ENCODE peak calls at places on chromosomes 4 and X, in eight cellular contexts. One of them, this sample, is unnamed.

GRCh38 chr4:73299548-73300280 is 41.1 kb upstream of the ANKRD17 start:
- DNase-seq in mesendoderm: no peak
- DNase-seq in dorsolateral prefrontal cortex: no peak
- DNase-seq in IMR-90: no peak
- DNase-seq in heart right ventricle: no peak
- DNase-seq in ovary: no peak
- DNase-seq in RWPE1: no peak
- DNase-seq in right atrium auricular region: no peak
- DNase-seq in this sample: peak

GRCh38 chr4:39808231-39808749 is 110.4 kb downstream of the UBE2K start:
- DNase-seq in ovary: no peak
- DNase-seq in dorsolateral prefrontal cortex: no peak
- DNase-seq in IMR-90: no peak
- DNase-seq in RWPE1: no peak
- DNase-seq in heart right ventricle: no peak
- DNase-seq in mesendoderm: no peak
- DNase-seq in right atrium auricular region: no peak
- DNase-seq in this sample: no peak

GRCh38 chrX:121146059-121146628 is 98.7 kb downstream of the GLUD2 start:
- DNase-seq in right atrium auricular region: no peak
- DNase-seq in heart right ventricle: no peak
- DNase-seq in dorsolateral prefrontal cortex: no peak
- DNase-seq in IMR-90: no peak
- DNase-seq in ovary: no peak
- DNase-seq in mesendoderm: no peak
- DNase-seq in RWPE1: no peak
- DNase-seq in this sample: no peak

GRCh38 chrX:151279161-151279560 is 102.8 kb downstream of the GPR50 start:
- DNase-seq in ovary: no peak
- DNase-seq in dorsolateral prefrontal cortex: no peak
- DNase-seq in IMR-90: no peak
- DNase-seq in mesendoderm: no peak
- DNase-seq in right atrium auricular region: no peak
- DNase-seq in heart right ventricle: no peak
- DNase-seq in RWPE1: no peak
- DNase-seq in this sample: no peak

GRCh38 chr4:162239992-162240769 is 76.4 kb upstream of the FSTL5 start:
- DNase-seq in right atrium auricular region: no peak
- DNase-seq in ovary: no peak
- DNase-seq in heart right ventricle: no peak
- DNase-seq in mesendoderm: no peak
- DNase-seq in RWPE1: no peak
- DNase-seq in IMR-90: no peak
- DNase-seq in dorsolateral prefrontal cortex: no peak
- DNase-seq in this sample: no peak

GRCh38 chr4:37601527-37601926 is 84.6 kb downstream of the RELL1 start:
- DNase-seq in RWPE1: no peak
- DNase-seq in right atrium auricular region: no peak
- DNase-seq in mesendoderm: no peak
- DNase-seq in IMR-90: peak
- DNase-seq in ovary: no peak
- DNase-seq in dorsolateral prefrontal cortex: no peak
- DNase-seq in heart right ventricle: no peak
- DNase-seq in this sample: no peak

GRCh38 chr4:40909363-40909876 is 159.7 kb downstream of the NSUN7 start:
- DNase-seq in ovary: no peak
- DNase-seq in RWPE1: peak
- DNase-seq in mesendoderm: no peak
- DNase-seq in dorsolateral prefrontal cortex: no peak
- DNase-seq in right atrium auricular region: no peak
- DNase-seq in heart right ventricle: no peak
- DNase-seq in IMR-90: peak
- DNase-seq in this sample: no peak

GRCh38 chr4:140098481-140099132 is 55.4 kb downstream of the MAML3 start:
- DNase-seq in IMR-90: peak
- DNase-seq in dorsolateral prefrontal cortex: no peak
- DNase-seq in heart right ventricle: no peak
- DNase-seq in RWPE1: peak
- DNase-seq in right atrium auricular region: no peak
- DNase-seq in mesendoderm: no peak
- DNase-seq in ovary: no peak
- DNase-seq in this sample: no peak

GRCh38 chr4:38601244-38601915 is 62.6 kb upstream of the KLF3 start:
- DNase-seq in dorsolateral prefrontal cortex: no peak
- DNase-seq in right atrium auricular region: peak
- DNase-seq in heart right ventricle: no peak
- DNase-seq in IMR-90: peak
- DNase-seq in mesendoderm: no peak
- DNase-seq in RWPE1: no peak
- DNase-seq in ovary: no peak
- DNase-seq in this sample: no peak

GRCh38 chrX:39726810-39727209 is 370.9 kb downstream of the BCOR start:
- DNase-seq in mesendoderm: peak
- DNase-seq in RWPE1: no peak
- DNase-seq in ovary: peak
- DNase-seq in IMR-90: peak
- DNase-seq in dorsolateral prefrontal cortex: no peak
- DNase-seq in right atrium auricular region: no peak
- DNase-seq in heart right ventricle: peak
- DNase-seq in this sample: peak

GRCh38 chr4:32010221-32010620 is 1290.1 kb downstream of the PCDH7 start:
- DNase-seq in heart right ventricle: no peak
- DNase-seq in mesendoderm: peak
- DNase-seq in ovary: no peak
- DNase-seq in dorsolateral prefrontal cortex: no peak
- DNase-seq in RWPE1: no peak
- DNase-seq in right atrium auricular region: no peak
- DNase-seq in IMR-90: no peak
- DNase-seq in this sample: no peak

GRCh38 chr4:109206610-109207009 is 95.8 kb downstream of the COL25A1 start:
- DNase-seq in ovary: no peak
- DNase-seq in dorsolateral prefrontal cortex: no peak
- DNase-seq in IMR-90: no peak
- DNase-seq in right atrium auricular region: no peak
- DNase-seq in heart right ventricle: no peak
- DNase-seq in RWPE1: no peak
- DNase-seq in mesendoderm: peak
- DNase-seq in this sample: no peak

GRCh38 chrX:152632445-152633097 is 5.1 kb upstream of the GABRQ start:
- DNase-seq in IMR-90: peak
- DNase-seq in right atrium auricular region: no peak
- DNase-seq in mesendoderm: peak
- DNase-seq in ovary: no peak
- DNase-seq in heart right ventricle: peak
- DNase-seq in RWPE1: peak
- DNase-seq in dorsolateral prefrontal cortex: peak
- DNase-seq in this sample: no peak

GRCh38 chrX:4754878-4755604 is 1041.6 kb upstream of the PRKX start:
- DNase-seq in dorsolateral prefrontal cortex: no peak
- DNase-seq in IMR-90: no peak
- DNase-seq in heart right ventricle: no peak
- DNase-seq in mesendoderm: no peak
- DNase-seq in RWPE1: no peak
- DNase-seq in ovary: no peak
- DNase-seq in right atrium auricular region: no peak
- DNase-seq in this sample: no peak

GRCh38 chr4:24611575-24611974 is 27.2 kb upstream of the DHX15 start:
- DNase-seq in mesendoderm: no peak
- DNase-seq in right atrium auricular region: no peak
- DNase-seq in RWPE1: no peak
- DNase-seq in ovary: no peak
- DNase-seq in IMR-90: no peak
- DNase-seq in heart right ventricle: no peak
- DNase-seq in dorsolateral prefrontal cortex: no peak
- DNase-seq in this sample: no peak

GRCh38 chr4:77560170-77560569 is 45.5 kb upstream of the CXCL13 start:
- DNase-seq in ovary: no peak
- DNase-seq in IMR-90: no peak
- DNase-seq in RWPE1: no peak
- DNase-seq in mesendoderm: no peak
- DNase-seq in right atrium auricular region: no peak
- DNase-seq in heart right ventricle: no peak
- DNase-seq in dorsolateral prefrontal cortex: no peak
- DNase-seq in this sample: no peak

GRCh38 chr4:153765836-153766235 is 6.0 kb upstream of the RNF175 start:
- DNase-seq in heart right ventricle: no peak
- DNase-seq in ovary: no peak
- DNase-seq in mesendoderm: no peak
- DNase-seq in dorsolateral prefrontal cortex: no peak
- DNase-seq in RWPE1: no peak
- DNase-seq in right atrium auricular region: no peak
- DNase-seq in IMR-90: no peak
- DNase-seq in this sample: no peak

GRCh38 chrX:118353081-118353850 is 7.4 kb downstream of the WDR44 start:
- DNase-seq in ovary: no peak
- DNase-seq in IMR-90: no peak
- DNase-seq in mesendoderm: peak
- DNase-seq in RWPE1: peak
- DNase-seq in dorsolateral prefrontal cortex: no peak
- DNase-seq in right atrium auricular region: no peak
- DNase-seq in heart right ventricle: no peak
- DNase-seq in this sample: no peak

GRCh38 chr4:127304356-127304755 is 328.4 kb upstream of the INTU start:
- DNase-seq in right atrium auricular region: no peak
- DNase-seq in ovary: no peak
- DNase-seq in heart right ventricle: no peak
- DNase-seq in IMR-90: peak
- DNase-seq in mesendoderm: no peak
- DNase-seq in RWPE1: no peak
- DNase-seq in dorsolateral prefrontal cortex: no peak
- DNase-seq in this sample: no peak

GRCh38 chr4:8201341-8201781 is 2.3 kb downstream of the SH3TC1 start:
- DNase-seq in IMR-90: no peak
- DNase-seq in right atrium auricular region: no peak
- DNase-seq in ovary: no peak
- DNase-seq in mesendoderm: no peak
- DNase-seq in RWPE1: no peak
- DNase-seq in heart right ventricle: no peak
- DNase-seq in dorsolateral prefrontal cortex: no peak
- DNase-seq in this sample: no peak
- H3K27ac ChIP-seq in IMR-90: no peak
- H3K27ac ChIP-seq in right atrium auricular region: no peak
- H3K27ac ChIP-seq in ovary: no peak
- H3K27ac ChIP-seq in mesendoderm: no peak
- H3K27ac ChIP-seq in RWPE1: peak
- H3K27ac ChIP-seq in heart right ventricle: no peak
- H3K27ac ChIP-seq in dorsolateral prefrontal cortex: peak
- H3K27ac ChIP-seq in this sample: peak

DNA sequence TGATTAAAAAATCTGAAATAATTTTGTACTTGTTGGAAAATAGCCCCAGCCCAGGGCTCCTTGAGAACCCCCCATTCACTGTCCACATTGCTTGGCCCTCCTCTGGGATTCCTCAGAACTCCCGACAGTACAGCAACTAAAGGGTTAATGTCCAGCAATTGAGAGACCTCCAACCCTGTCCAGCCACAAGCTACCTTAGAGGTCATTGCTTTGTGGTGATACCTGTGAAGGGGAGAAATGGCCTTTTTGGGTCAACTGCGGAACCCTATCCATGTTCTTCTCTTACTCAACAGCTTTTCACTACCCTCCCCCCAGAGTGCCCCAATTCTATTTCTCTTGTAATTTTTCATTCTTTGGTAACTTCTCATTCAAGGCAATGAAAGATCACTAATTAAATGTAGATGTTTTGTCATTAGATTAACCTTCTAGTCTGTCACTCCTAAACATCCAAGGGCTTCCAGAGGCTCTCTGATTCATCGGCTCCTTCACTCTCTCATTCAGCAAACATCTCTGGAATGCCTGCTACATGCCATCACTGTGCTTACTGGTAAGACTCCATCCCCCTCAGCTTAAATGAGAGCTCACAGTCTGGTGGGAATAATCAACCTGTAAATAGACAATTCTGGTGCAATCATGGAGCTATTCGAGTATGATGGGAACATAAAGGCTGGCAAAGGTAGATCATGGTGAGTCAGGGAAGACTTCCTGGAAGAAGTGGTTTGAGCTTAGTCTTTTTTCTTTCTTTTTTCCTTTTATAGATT is 241.4 kb upstream of the PGRMC2 start:
- DNase-seq in mesendoderm: peak
- DNase-seq in IMR-90: peak
- DNase-seq in ovary: no peak
- DNase-seq in RWPE1: peak
- DNase-seq in heart right ventricle: no peak
- DNase-seq in right atrium auricular region: no peak
- DNase-seq in dorsolateral prefrontal cortex: no peak
- DNase-seq in this sample: no peak
- H3K27ac ChIP-seq in mesendoderm: no peak
- H3K27ac ChIP-seq in IMR-90: peak
- H3K27ac ChIP-seq in ovary: no peak
- H3K27ac ChIP-seq in RWPE1: peak
- H3K27ac ChIP-seq in heart right ventricle: no peak
- H3K27ac ChIP-seq in right atrium auricular region: peak
- H3K27ac ChIP-seq in dorsolateral prefrontal cortex: no peak
- H3K27ac ChIP-seq in this sample: peak

DNA sequence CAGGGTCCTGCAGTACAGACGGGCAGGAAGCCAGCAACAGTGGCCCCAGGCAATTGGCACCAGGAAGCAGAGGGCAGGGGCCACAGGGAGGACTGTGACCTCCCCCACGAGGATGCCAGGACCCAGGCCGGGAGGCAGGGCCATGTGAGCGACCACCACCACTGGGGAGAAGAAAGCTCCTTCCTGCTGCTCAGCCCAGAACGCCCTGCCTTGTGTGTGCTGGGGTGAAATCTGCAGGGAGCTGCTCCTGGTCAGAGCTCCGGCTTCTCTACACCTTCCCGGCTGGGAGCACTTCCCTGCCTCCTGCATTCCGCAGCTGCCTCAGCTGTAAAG is 100.4 kb downstream of the HMX1 start:
- DNase-seq in right atrium auricular region: no peak
- DNase-seq in IMR-90: no peak
- DNase-seq in RWPE1: no peak
- DNase-seq in ovary: no peak
- DNase-seq in mesendoderm: peak
- DNase-seq in dorsolateral prefrontal cortex: no peak
- DNase-seq in heart right ventricle: no peak
- DNase-seq in this sample: no peak
- H3K27ac ChIP-seq in right atrium auricular region: no peak
- H3K27ac ChIP-seq in IMR-90: no peak
- H3K27ac ChIP-seq in RWPE1: no peak
- H3K27ac ChIP-seq in ovary: no peak
- H3K27ac ChIP-seq in mesendoderm: no peak
- H3K27ac ChIP-seq in dorsolateral prefrontal cortex: no peak
- H3K27ac ChIP-seq in heart right ventricle: no peak
- H3K27ac ChIP-seq in this sample: no peak

DNA sequence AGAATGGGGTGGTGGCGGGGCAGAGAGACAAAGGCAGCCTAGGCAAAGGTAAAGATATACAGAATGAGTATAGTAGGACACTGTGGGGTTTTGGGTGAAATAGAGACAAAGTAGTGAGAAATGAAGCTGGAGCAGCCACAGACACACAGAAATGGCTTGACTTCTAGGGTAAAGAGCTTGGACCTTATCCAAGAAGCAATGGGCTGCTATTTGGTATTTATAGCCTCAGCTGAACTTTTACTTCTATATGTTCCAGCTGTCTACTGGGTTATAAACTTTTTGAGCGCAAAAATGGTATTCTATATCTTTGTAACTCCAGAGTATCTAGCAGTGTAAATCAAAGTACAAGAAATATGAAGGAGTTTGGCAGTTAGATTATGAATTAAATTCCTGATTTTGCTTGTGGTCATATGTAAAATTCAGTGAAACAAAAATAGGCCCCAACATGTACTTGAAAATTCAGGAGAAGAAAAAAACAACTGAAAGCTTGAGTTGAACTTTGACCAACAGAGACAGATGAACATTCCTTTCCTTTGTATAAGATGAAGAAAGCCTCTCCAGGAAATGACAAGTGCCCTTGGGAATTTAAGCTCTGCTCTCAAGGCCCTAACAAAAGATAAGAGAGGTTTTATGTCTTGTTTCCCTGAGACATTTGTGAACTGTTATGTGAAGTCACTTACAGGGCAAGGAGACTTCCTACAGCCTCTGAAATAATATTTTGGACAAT is 354.1 kb downstream of the CHIC1 start:
- DNase-seq in dorsolateral prefrontal cortex: no peak
- DNase-seq in ovary: no peak
- DNase-seq in IMR-90: peak
- DNase-seq in heart right ventricle: no peak
- DNase-seq in right atrium auricular region: no peak
- DNase-seq in RWPE1: peak
- DNase-seq in mesendoderm: peak
- DNase-seq in this sample: no peak
- H3K27ac ChIP-seq in dorsolateral prefrontal cortex: no peak
- H3K27ac ChIP-seq in ovary: no peak
- H3K27ac ChIP-seq in IMR-90: peak
- H3K27ac ChIP-seq in heart right ventricle: no peak
- H3K27ac ChIP-seq in right atrium auricular region: no peak
- H3K27ac ChIP-seq in RWPE1: no peak
- H3K27ac ChIP-seq in mesendoderm: peak
- H3K27ac ChIP-seq in this sample: no peak